ENCODE peak calls at places on chromosomes 2 and 18, in seven cellular contexts. A, D, M, G, B, Q and I are unnamed samples.

GRCh38 chr2:183162362-183162761 is 38.1 kb downstream of the NUP35 start:
- DNase-seq in G (no peak), Q (no peak), A (no peak), M (no peak), D (no peak), B (no peak), I (no peak)

GRCh38 chr18:5284808-5285207 is 10.7 kb downstream of the ZBTB14 start:
- DNase-seq in A (no peak), D (no peak), G (no peak), B (peak), Q (no peak), M (no peak), I (no peak)

GRCh38 chr18:79802298-79802697 is 4.6 kb downstream of the KCNG2 start:
- DNase-seq in B (no peak), G (no peak), D (no peak), M (no peak), Q (no peak), A (peak), I (no peak)

GRCh38 chr2:41853427-41854191 is 194.2 kb upstream of the PKDCC start:
- DNase-seq in B (no peak), G (no peak), M (peak), D (no peak), A (no peak), Q (peak), I (peak)

GRCh38 chr18:22494771-22495170 is 77.1 kb upstream of the CTAGE1 start:
- DNase-seq in G (no peak), B (peak), M (no peak), D (no peak), A (no peak), Q (no peak), I (no peak)

GRCh38 chr2:226130192-226130591 is 669.4 kb downstream of the IRS1 start:
- DNase-seq in G (no peak), A (no peak), B (no peak), D (no peak), Q (peak), M (no peak), I (no peak)

GRCh38 chr18:45384137-45384998 is 230.9 kb upstream of the SLC14A2 start:
- DNase-seq in B (peak), A (no peak), M (peak), G (peak), D (peak), Q (peak), I (peak)

GRCh38 chr2:84959494-84960156 is 11.3 kb upstream of the KCMF1 start:
- DNase-seq in A (no peak), G (no peak), Q (no peak), D (no peak), B (no peak), M (no peak), I (no peak)

GRCh38 chr2:18171191-18172139 is 293.0 kb downstream of the KCNS3 start:
- DNase-seq in M (no peak), G (no peak), D (no peak), Q (no peak), B (no peak), A (no peak), I (no peak)

GRCh38 chr2:27799646-27800010 is 28.1 kb downstream of the MRPL33 start:
- DNase-seq in G (no peak), D (no peak), B (no peak), M (no peak), Q (no peak), A (no peak), I (no peak)

GRCh38 chr18:49510393-49511115 is 23.5 kb upstream of the C18orf32 start:
- DNase-seq in D (peak), A (no peak), M (peak), B (peak), Q (peak), G (peak), I (peak)

GRCh38 chr2:62577994-62578836 is 72.2 kb upstream of the TMEM17 start:
- DNase-seq in Q (no peak), D (no peak), G (no peak), A (no peak), M (no peak), B (no peak), I (no peak)

GRCh38 chr2:152509772-152510491 is 175.0 kb downstream of the FMNL2 start:
- DNase-seq in M (no peak), D (no peak), B (no peak), G (no peak), A (no peak), Q (no peak), I (no peak)